ENCODE peak calls at places on chromosome 11, in five cellular contexts. One of them, this sample, is unnamed.
A peak's percentile ranks its signal among the peaks of the same experiment; 100 is the strongest.

GRCh38 chr11:19079643-19080440 is 19.3 kb upstream of the MRGPRX2 start:
- DNase-seq in neural progenitor cell: no peak
- DNase-seq in cardiac muscle cell: no peak
- DNase-seq in neuronal stem cell: no peak
- DNase-seq in colonic mucosa: peak; percentile 12
- DNase-seq in this sample: no peak

GRCh38 chr11:111540114-111540920 is at the start of gene LAYN:
- DNase-seq in cardiac muscle cell: peak; percentile 55
- DNase-seq in neural progenitor cell: peak; percentile 72
- DNase-seq in neuronal stem cell: peak; percentile 33
- DNase-seq in colonic mucosa: peak; percentile 22
- DNase-seq in this sample: no peak

GRCh38 chr11:119854521-119854920 is 125.5 kb upstream of the NECTIN1 start:
- DNase-seq in cardiac muscle cell: no peak
- DNase-seq in neural progenitor cell: no peak
- DNase-seq in neuronal stem cell: no peak
- DNase-seq in colonic mucosa: peak; percentile 41
- DNase-seq in this sample: no peak

GRCh38 chr11:119168471-119169271 is at the start of gene NLRX1:
- DNase-seq in colonic mucosa: peak; percentile 88
- DNase-seq in cardiac muscle cell: peak; percentile 79
- DNase-seq in neural progenitor cell: peak; percentile 90
- DNase-seq in neuronal stem cell: peak; percentile 74
- DNase-seq in this sample: no peak

GRCh38 chr11:96095884-96096301 is 172.0 kb upstream of the MTMR2 start:
- DNase-seq in neuronal stem cell: no peak
- DNase-seq in colonic mucosa: peak; percentile 53
- DNase-seq in neural progenitor cell: no peak
- DNase-seq in cardiac muscle cell: no peak
- DNase-seq in this sample: no peak

GRCh38 chr11:98456281-98456680 is 564.5 kb upstream of the CNTN5 start:
- DNase-seq in colonic mucosa: no peak
- DNase-seq in neural progenitor cell: no peak
- DNase-seq in neuronal stem cell: no peak
- DNase-seq in cardiac muscle cell: no peak
- DNase-seq in this sample: no peak

GRCh38 chr11:33724644-33725035 is 11.6 kb downstream of the CD59 start:
- DNase-seq in cardiac muscle cell: no peak
- DNase-seq in neural progenitor cell: no peak
- DNase-seq in neuronal stem cell: no peak
- DNase-seq in colonic mucosa: no peak
- DNase-seq in this sample: no peak

GRCh38 chr11:129960216-129961214 is 42.1 kb downstream of the PRDM10 start:
- DNase-seq in neuronal stem cell: no peak
- DNase-seq in colonic mucosa: no peak
- DNase-seq in neural progenitor cell: no peak
- DNase-seq in cardiac muscle cell: no peak
- DNase-seq in this sample: no peak

GRCh38 chr11:45607995-45608394 is 57.4 kb downstream of the CHST1 start:
- DNase-seq in neuronal stem cell: no peak
- DNase-seq in neural progenitor cell: no peak
- DNase-seq in cardiac muscle cell: no peak
- DNase-seq in colonic mucosa: peak; percentile 46
- DNase-seq in this sample: no peak

GRCh38 chr11:126114486-126115252 is 52.0 kb upstream of the CDON start:
- DNase-seq in neural progenitor cell: no peak
- DNase-seq in neuronal stem cell: no peak
- DNase-seq in colonic mucosa: no peak
- DNase-seq in cardiac muscle cell: no peak
- DNase-seq in this sample: no peak

GRCh38 chr11:8812438-8812837 is 98.6 kb upstream of the AKIP1 start:
- DNase-seq in neural progenitor cell: no peak
- DNase-seq in colonic mucosa: no peak
- DNase-seq in neuronal stem cell: no peak
- DNase-seq in cardiac muscle cell: no peak
- DNase-seq in this sample: no peak

GRCh38 chr11:8809605-8810272 is 101.2 kb upstream of the AKIP1 start:
- DNase-seq in cardiac muscle cell: peak; percentile 35
- DNase-seq in neuronal stem cell: no peak
- DNase-seq in colonic mucosa: no peak
- DNase-seq in neural progenitor cell: peak; percentile 51
- DNase-seq in this sample: no peak

GRCh38 chr11:8810331-8811301 is 100.4 kb upstream of the AKIP1 start:
- DNase-seq in neural progenitor cell: peak; percentile 95
- DNase-seq in neuronal stem cell: peak; percentile 82
- DNase-seq in cardiac muscle cell: peak; percentile 90
- DNase-seq in colonic mucosa: peak; percentile 85
- DNase-seq in this sample: no peak

GRCh38 chr11:8813658-8814057 is 97.3 kb upstream of the AKIP1 start:
- DNase-seq in neural progenitor cell: peak; percentile 90
- DNase-seq in colonic mucosa: peak; percentile 83
- DNase-seq in cardiac muscle cell: peak; percentile 88
- DNase-seq in neuronal stem cell: peak; percentile 79
- DNase-seq in this sample: no peak

DNA sequence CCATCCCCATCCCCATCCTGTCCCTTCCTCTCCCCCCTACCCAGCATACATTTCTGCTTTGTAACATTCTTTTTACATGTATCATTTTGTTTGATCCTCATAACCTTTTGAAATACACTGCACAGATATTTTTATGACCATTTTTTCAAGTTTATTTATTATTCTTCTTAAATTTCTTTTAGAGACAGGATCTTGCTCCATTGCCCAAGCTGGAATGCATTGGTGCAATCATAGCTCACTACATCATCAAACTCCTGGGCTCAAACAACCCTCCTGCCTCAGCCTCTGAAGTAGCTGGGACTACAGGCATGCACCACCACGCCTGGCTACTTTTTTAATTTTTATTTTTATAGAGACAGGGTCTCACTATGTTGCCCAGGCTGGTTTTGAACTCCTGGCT is 99.4 kb upstream of the AKIP1 start:
- DNase-seq in neural progenitor cell: no peak
- DNase-seq in neuronal stem cell: no peak
- DNase-seq in cardiac muscle cell: no peak
- DNase-seq in colonic mucosa: no peak
- DNase-seq in this sample: no peak
- H3K4me1 ChIP-seq in neural progenitor cell: peaks cover 53% of the 10 kb centered on the region
- H3K4me1 ChIP-seq in neuronal stem cell: peaks cover 33% of the 10 kb centered on the region
- H3K4me1 ChIP-seq in cardiac muscle cell: peaks cover 50% of the 10 kb centered on the region
- H3K4me1 ChIP-seq in colonic mucosa: peaks cover 11% of the 10 kb centered on the region
- H3K4me1 ChIP-seq in this sample: peaks cover 66% of the 10 kb centered on the region

DNA sequence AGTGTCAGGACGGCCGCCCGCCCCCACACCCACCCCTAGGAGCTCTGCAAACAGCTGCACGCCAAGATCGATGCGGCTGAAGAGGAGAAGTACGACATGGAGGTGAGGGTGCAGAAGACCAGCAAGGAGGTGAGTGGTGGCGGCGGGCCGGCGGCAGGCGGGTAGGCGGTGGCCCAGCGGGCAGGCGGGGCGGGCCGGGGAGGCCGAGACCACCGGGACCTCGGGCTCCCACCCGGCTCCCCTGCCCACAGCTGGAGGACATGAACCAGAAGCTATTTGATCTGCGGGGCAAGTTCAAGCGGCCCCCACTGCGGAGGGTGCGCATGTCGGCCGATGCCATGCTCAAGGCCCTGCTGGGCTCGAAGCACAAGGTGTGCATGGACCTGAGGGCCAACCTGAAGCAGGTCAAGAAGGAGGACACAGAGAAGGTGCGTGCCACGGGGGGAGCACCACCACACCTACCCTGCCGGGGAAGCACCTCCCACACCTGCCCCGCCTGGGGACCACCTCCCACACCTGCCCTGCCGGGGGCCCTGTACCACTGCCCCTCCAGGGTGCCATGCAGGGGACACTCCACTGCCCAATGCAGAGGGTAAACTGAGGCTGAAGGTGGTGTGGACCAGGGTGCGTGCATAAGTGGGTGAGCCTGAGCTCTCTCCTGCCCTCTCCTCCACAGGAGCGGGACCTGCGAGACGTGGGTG is 2.1 kb downstream of the TNNI2 start:
- DNase-seq in colonic mucosa: no peak
- DNase-seq in cardiac muscle cell: no peak
- DNase-seq in neural progenitor cell: no peak
- DNase-seq in neuronal stem cell: no peak
- DNase-seq in this sample: no peak
- H3K4me1 ChIP-seq in colonic mucosa: no peaks in the 10 kb centered on the region
- H3K4me1 ChIP-seq in cardiac muscle cell: peaks cover 36% of the 10 kb centered on the region
- H3K4me1 ChIP-seq in neural progenitor cell: peaks cover 5% of the 10 kb centered on the region
- H3K4me1 ChIP-seq in neuronal stem cell: peaks cover 5% of the 10 kb centered on the region
- H3K4me1 ChIP-seq in this sample: peaks cover 27% of the 10 kb centered on the region

GRCh38 chr11:68038226-68038717 is 553 bp upstream of the TCIRG1 start:
- DNase-seq in colonic mucosa: no peak
- DNase-seq in neural progenitor cell: no peak
- DNase-seq in neuronal stem cell: no peak
- DNase-seq in cardiac muscle cell: peak; percentile 14
- DNase-seq in this sample: no peak
- H3K4me1 ChIP-seq in colonic mucosa: peaks cover 18% of the 10 kb centered on the region
- H3K4me1 ChIP-seq in neural progenitor cell: peaks cover 16% of the 10 kb centered on the region
- H3K4me1 ChIP-seq in neuronal stem cell: peaks cover 31% of the 10 kb centered on the region
- H3K4me1 ChIP-seq in cardiac muscle cell: peaks cover 24% of the 10 kb centered on the region
- H3K4me1 ChIP-seq in this sample: peaks cover 64% of the 10 kb centered on the region

GRCh38 chr11:67269401-67270255 is 3.4 kb downstream of the GRK2 start:
- DNase-seq in neuronal stem cell: no peak
- DNase-seq in neural progenitor cell: no peak
- DNase-seq in cardiac muscle cell: no peak
- DNase-seq in colonic mucosa: peak; percentile 82
- DNase-seq in this sample: no peak

GRCh38 chr11:67272327-67273259 is 6.3 kb downstream of the GRK2 start:
- DNase-seq in colonic mucosa: no peak
- DNase-seq in cardiac muscle cell: no peak
- DNase-seq in neural progenitor cell: no peak
- DNase-seq in neuronal stem cell: no peak
- DNase-seq in this sample: no peak

GRCh38 chr11:67271548-67272284 is 5.4 kb downstream of the GRK2 start:
- DNase-seq in neuronal stem cell: no peak
- DNase-seq in colonic mucosa: no peak
- DNase-seq in cardiac muscle cell: no peak
- DNase-seq in neural progenitor cell: no peak
- DNase-seq in this sample: no peak

GRCh38 chr11:67270256-67271211 is 4.3 kb downstream of the GRK2 start:
- DNase-seq in cardiac muscle cell: no peak
- DNase-seq in neural progenitor cell: peak; percentile 77
- DNase-seq in neuronal stem cell: no peak
- DNase-seq in colonic mucosa: peak; percentile 71
- DNase-seq in this sample: no peak

DNA sequence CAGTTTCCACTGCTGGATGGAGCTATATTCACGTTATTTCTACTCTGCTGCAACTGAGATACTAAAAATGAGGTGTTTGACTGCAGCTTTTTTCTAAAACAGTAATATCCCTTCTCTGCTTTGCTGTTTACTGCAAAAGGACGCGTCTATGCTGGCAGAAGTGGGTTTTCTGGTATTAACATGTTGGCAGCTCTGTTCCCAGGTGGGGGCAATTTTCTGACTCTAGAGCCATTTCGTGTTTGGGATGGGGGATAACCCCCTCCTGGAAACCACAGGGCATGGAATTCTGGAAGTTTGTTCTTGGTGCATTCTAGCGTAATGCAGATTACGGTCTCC is 4.9 kb downstream of the GRK2 start:
- DNase-seq in cardiac muscle cell: no peak
- DNase-seq in neuronal stem cell: no peak
- DNase-seq in neural progenitor cell: no peak
- DNase-seq in colonic mucosa: no peak
- DNase-seq in this sample: no peak
- H3K4me1 ChIP-seq in cardiac muscle cell: peaks cover 21% of the 10 kb centered on the region
- H3K4me1 ChIP-seq in neuronal stem cell: peaks cover 40% of the 10 kb centered on the region
- H3K4me1 ChIP-seq in neural progenitor cell: peaks cover 32% of the 10 kb centered on the region
- H3K4me1 ChIP-seq in colonic mucosa: peaks cover 43% of the 10 kb centered on the region
- H3K4me1 ChIP-seq in this sample: peaks cover 91% of the 10 kb centered on the region

GRCh38 chr11:12679471-12679870 is 5.2 kb downstream of the TEAD1 start:
- DNase-seq in colonic mucosa: no peak
- DNase-seq in neuronal stem cell: no peak
- DNase-seq in neural progenitor cell: no peak
- DNase-seq in cardiac muscle cell: no peak
- DNase-seq in this sample: no peak

GRCh38 chr11:12680940-12681258 is 6.7 kb downstream of the TEAD1 start:
- DNase-seq in neuronal stem cell: no peak
- DNase-seq in cardiac muscle cell: no peak
- DNase-seq in neural progenitor cell: peak; percentile 75
- DNase-seq in colonic mucosa: no peak
- DNase-seq in this sample: no peak

GRCh38 chr11:12678991-12679390 is 4.8 kb downstream of the TEAD1 start:
- DNase-seq in neuronal stem cell: no peak
- DNase-seq in colonic mucosa: no peak
- DNase-seq in cardiac muscle cell: no peak
- DNase-seq in neural progenitor cell: no peak
- DNase-seq in this sample: no peak

GRCh38 chr11:12681462-12681861 is 7.2 kb downstream of the TEAD1 start:
- DNase-seq in cardiac muscle cell: no peak
- DNase-seq in colonic mucosa: no peak
- DNase-seq in neuronal stem cell: no peak
- DNase-seq in neural progenitor cell: no peak
- DNase-seq in this sample: no peak

DNA sequence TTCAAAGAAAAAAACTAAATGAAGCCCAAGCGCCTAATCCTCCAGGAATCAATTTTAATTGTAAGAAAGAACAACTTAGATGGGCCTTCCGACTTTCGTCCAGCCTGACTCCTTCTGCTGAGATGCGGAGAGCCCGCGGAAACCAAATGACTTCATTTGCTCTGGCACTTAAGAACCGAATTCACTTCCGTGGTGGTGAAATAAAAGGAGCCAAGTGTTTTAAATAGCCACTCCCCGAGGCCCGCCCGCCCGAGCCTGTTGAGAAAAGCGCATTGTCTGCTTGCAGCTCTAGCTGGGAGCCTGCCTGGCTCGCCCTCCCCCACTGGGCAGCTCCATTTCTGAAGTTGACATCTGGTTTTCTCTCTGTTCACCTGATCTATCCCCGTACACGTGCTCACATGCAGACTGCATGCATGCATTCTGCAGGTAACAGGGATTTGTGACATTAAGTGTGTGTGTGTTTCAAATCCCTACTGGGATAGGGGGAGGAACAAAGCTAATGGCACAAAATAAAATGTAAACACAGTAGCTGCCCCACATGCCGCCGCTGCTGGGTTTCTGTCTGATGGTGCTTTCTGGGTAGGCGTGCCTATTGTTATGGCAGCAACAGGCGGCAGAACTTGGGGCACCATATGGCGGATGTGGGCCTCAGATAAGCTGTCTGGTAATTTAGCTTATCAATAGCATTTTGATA is 6.2 kb downstream of the TEAD1 start:
- DNase-seq in neural progenitor cell: peak; percentile 96
- DNase-seq in cardiac muscle cell: peak; percentile 93
- DNase-seq in colonic mucosa: peak; percentile 92
- DNase-seq in neuronal stem cell: peak; percentile 85
- DNase-seq in this sample: no peak
- H3K4me1 ChIP-seq in neural progenitor cell: peaks cover 82% of the 10 kb centered on the region
- H3K4me1 ChIP-seq in cardiac muscle cell: peaks cover 46% of the 10 kb centered on the region
- H3K4me1 ChIP-seq in colonic mucosa: peaks cover 12% of the 10 kb centered on the region
- H3K4me1 ChIP-seq in neuronal stem cell: peaks cover 67% of the 10 kb centered on the region
- H3K4me1 ChIP-seq in this sample: peaks cover 80% of the 10 kb centered on the region

GRCh38 chr11:62665630-62666258 is 632 bp downstream of the CSKMT start:
- DNase-seq in neural progenitor cell: peak; percentile 73
- DNase-seq in neuronal stem cell: peak; percentile 43
- DNase-seq in cardiac muscle cell: peak; percentile 78
- DNase-seq in colonic mucosa: peak; percentile 64
- DNase-seq in this sample: no peak
- H3K4me1 ChIP-seq in neural progenitor cell: peaks cover 14% of the 10 kb centered on the region
- H3K4me1 ChIP-seq in neuronal stem cell: peaks cover 12% of the 10 kb centered on the region
- H3K4me1 ChIP-seq in cardiac muscle cell: peaks cover 15% of the 10 kb centered on the region
- H3K4me1 ChIP-seq in colonic mucosa: peaks cover 23% of the 10 kb centered on the region
- H3K4me1 ChIP-seq in this sample: peaks cover 46% of the 10 kb centered on the region

GRCh38 chr11:27965559-27965958 is 142.4 kb downstream of the KIF18A start:
- DNase-seq in colonic mucosa: no peak
- DNase-seq in neuronal stem cell: peak; percentile 23
- DNase-seq in neural progenitor cell: peak; percentile 64
- DNase-seq in cardiac muscle cell: no peak
- DNase-seq in this sample: no peak
- H3K4me1 ChIP-seq in colonic mucosa: no peaks in the 10 kb centered on the region
- H3K4me1 ChIP-seq in neuronal stem cell: no peaks in the 10 kb centered on the region
- H3K4me1 ChIP-seq in neural progenitor cell: peaks cover 37% of the 10 kb centered on the region
- H3K4me1 ChIP-seq in cardiac muscle cell: no peaks in the 10 kb centered on the region
- H3K4me1 ChIP-seq in this sample: no peaks in the 10 kb centered on the region